ENCODE peak calls at places on chromosomes 1 and 21, in ten cellular contexts. E is fibroblast of lung; U is astrocyte; B is cardiac muscle cell; N is ovary; V is mammary epithelial cell; F is heart left ventricle; C is CD8-positive, alpha-beta T cell; P is PC-3; T is transverse colon. M is an unnamed sample.
A peak's percentile ranks its signal among the peaks of the same experiment; 100 is the strongest.

GRCh38 chr1:153888518-153888917 is 34.3 kb downstream of the GATAD2B start:
- DNase-seq in E (no peak), U (no peak), B (peak; percentile 52), N (no peak), V (no peak), F (no peak), C (no peak), P (no peak), T (no peak), M (no peak)

GRCh38 chr1:189253601-189254350 is 1223.9 kb downstream of the BRINP3 start:
- DNase-seq in E (no peak), U (no peak), B (no peak), N (no peak), V (no peak), F (no peak), C (no peak), P (no peak), T (no peak), M (no peak)

GRCh38 chr21:33801424-33802405 is 113.9 kb downstream of the ATP5PO start:
- DNase-seq in E (peak; percentile 63), U (peak; percentile 51), B (no peak), N (no peak), V (peak; percentile 96), F (no peak), C (no peak), P (peak; percentile 98), T (no peak), M (no peak)

GRCh38 chr1:204304067-204304466 is 55.7 kb downstream of the PLEKHA6 start:
- DNase-seq in E (no peak), U (no peak), B (peak; percentile 40), N (no peak), V (no peak), F (no peak), C (no peak), P (peak; percentile 75), T (no peak), M (no peak)

GRCh38 chr1:160097196-160097910 is 1.1 kb downstream of the IGSF8 start:
- DNase-seq in E (no peak), U (no peak), B (no peak), N (no peak), V (no peak), F (no peak), C (no peak), P (no peak), T (no peak), M (peak; percentile 46)

GRCh38 chr1:202462342-202463076 is 114.0 kb downstream of the PPP1R12B start:
- DNase-seq in E (no peak), U (no peak), B (no peak), N (no peak), V (no peak), F (no peak), C (no peak), P (no peak), T (peak; percentile 16), M (no peak)

GRCh38 chr1:21174638-21175323 is 1.9 kb downstream of the EIF4G3 start:
- DNase-seq in E (peak; percentile 83), U (peak; percentile 83), B (peak; percentile 87), N (no peak), V (peak; percentile 57), F (no peak), C (no peak), P (peak; percentile 27), T (no peak), M (no peak)

GRCh38 chr1:15034656-15035055 is 118.9 kb upstream of the TMEM51 start:
- DNase-seq in E (no peak), U (no peak), B (no peak), N (no peak), V (no peak), F (no peak), C (no peak), P (no peak), T (no peak), M (no peak)

GRCh38 chr1:197559244-197559643 is 216.0 kb downstream of the DENND1B start:
- DNase-seq in E (no peak), U (no peak), B (no peak), N (no peak), V (no peak), F (no peak), C (no peak), P (no peak), T (no peak), M (no peak)

GRCh38 chr1:14760780-14761179 is 162.3 kb downstream of the KAZN start:
- DNase-seq in E (no peak), U (no peak), B (no peak), N (no peak), V (no peak), F (no peak), C (no peak), P (no peak), T (no peak), M (no peak)

GRCh38 chr1:30683699-30684098 is 39.7 kb downstream of the MATN1 start:
- DNase-seq in E (no peak), U (no peak), B (no peak), N (no peak), V (no peak), F (peak; percentile 11), C (no peak), P (no peak), T (no peak), M (no peak)
- H3K27me3 ChIP-seq in E (peaks cover 23% of the 10 kb centered on the region), U (peaks cover 50% of the 10 kb centered on the region), B (no peaks in the 10 kb centered on the region), N (no peaks in the 10 kb centered on the region), V (no peaks in the 10 kb centered on the region), F (peaks cover 19% of the 10 kb centered on the region), C (no peaks in the 10 kb centered on the region), P (peaks cover 42% of the 10 kb centered on the region), T (peaks cover 48% of the 10 kb centered on the region), M (peaks cover 12% of the 10 kb centered on the region)

GRCh38 chr1:2856821-2857290 is 55.4 kb upstream of the TTC34 start:
- DNase-seq in E (no peak), U (no peak), B (no peak), N (no peak), V (no peak), F (peak; percentile 54), C (no peak), P (no peak), T (no peak), M (no peak)
- H3K9me3 ChIP-seq in E (no peaks in the 10 kb centered on the region), U (peaks cover 3% of the 10 kb centered on the region), B (no peaks in the 10 kb centered on the region), N (no peaks in the 10 kb centered on the region), V (peaks cover 56% of the 10 kb centered on the region), F (no peaks in the 10 kb centered on the region), C (no peaks in the 10 kb centered on the region), P (no peaks in the 10 kb centered on the region), T (no peaks in the 10 kb centered on the region), M (no peaks in the 10 kb centered on the region)

GRCh38 chr1:63821650-63822049 is 47.8 kb downstream of the ROR1 start:
- DNase-seq in E (peak; percentile 88), U (peak; percentile 85), B (peak; percentile 75), N (no peak), V (peak; percentile 53), F (no peak), C (no peak), P (peak; percentile 64), T (no peak), M (no peak)

GRCh38 chr1:63825111-63825510 is 51.3 kb downstream of the ROR1 start:
- DNase-seq in E (no peak), U (no peak), B (no peak), N (no peak), V (no peak), F (no peak), C (no peak), P (no peak), T (no peak), M (no peak)

GRCh38 chr1:63822540-63822939 is 48.7 kb downstream of the ROR1 start:
- DNase-seq in E (no peak), U (no peak), B (no peak), N (no peak), V (no peak), F (no peak), C (no peak), P (no peak), T (no peak), M (no peak)

GRCh38 chr1:63827411-63828321 is 53.8 kb downstream of the ROR1 start:
- DNase-seq in E (peak; percentile 87), U (peak; percentile 82), B (peak; percentile 46), N (no peak), V (no peak), F (no peak), C (no peak), P (no peak), T (no peak), M (no peak)

DNA sequence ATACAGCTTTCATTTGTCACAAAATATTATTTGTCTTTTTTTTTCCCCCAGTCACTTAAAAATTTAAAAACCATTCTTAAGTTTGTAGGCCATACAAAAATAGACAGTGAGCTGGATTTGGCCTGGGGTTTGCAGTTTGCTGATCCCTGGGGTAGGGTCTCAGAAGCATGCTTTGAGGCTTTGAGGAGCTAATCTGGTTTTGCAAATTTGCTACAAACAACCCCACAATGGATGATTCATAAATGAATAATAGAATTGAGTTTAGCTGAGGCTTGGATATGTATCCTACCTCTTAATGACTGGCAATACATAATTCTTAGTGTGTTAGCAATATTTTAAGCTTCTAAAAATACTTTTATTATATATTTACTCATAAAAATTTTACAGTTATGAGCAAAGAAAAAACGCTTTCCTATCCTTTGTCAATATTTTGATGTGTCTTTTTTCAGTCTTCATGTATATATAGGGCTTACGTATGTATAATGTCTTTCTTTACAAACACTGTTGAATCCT is 50.6 kb downstream of the ROR1 start:
- DNase-seq in E (no peak), U (no peak), B (no peak), N (no peak), V (no peak), F (no peak), C (no peak), P (peak; percentile 65), T (no peak), M (no peak)
- H3K4me1 ChIP-seq in E (peaks cover 6% of the 10 kb centered on the region), U (peaks cover 22% of the 10 kb centered on the region), B (peaks cover 12% of the 10 kb centered on the region), N (peaks cover 6% of the 10 kb centered on the region), V (peaks cover 19% of the 10 kb centered on the region), F (peaks cover 24% of the 10 kb centered on the region), C (no peaks in the 10 kb centered on the region), P (peaks cover 27% of the 10 kb centered on the region), T (peaks cover 6% of the 10 kb centered on the region), M (no peaks in the 10 kb centered on the region)

DNA sequence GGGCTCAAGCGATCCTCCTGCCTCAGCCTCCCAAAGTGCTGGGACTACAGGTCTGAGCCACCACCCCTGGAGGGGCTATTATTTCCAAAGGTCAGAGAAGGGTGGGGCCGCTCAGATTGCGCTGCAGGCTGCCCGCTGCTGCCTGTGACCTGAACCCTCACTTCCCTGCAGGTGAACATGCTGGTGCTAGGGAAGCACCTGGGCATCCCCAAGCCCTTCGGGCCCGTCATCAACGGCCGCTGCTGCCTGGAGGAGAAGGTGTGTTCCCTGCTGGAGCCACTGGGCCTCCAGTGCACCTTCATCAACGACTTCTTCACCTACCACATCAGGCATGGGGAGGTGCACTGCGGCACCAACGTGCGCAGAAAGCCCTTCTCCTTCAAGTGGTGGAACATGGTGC is 8.6 kb upstream of the PADI6 start:
- DNase-seq in E (no peak), U (no peak), B (no peak), N (no peak), V (no peak), F (no peak), C (no peak), P (no peak), T (no peak), M (no peak)
- H3K27me3 ChIP-seq in E (no peaks in the 10 kb centered on the region), U (no peaks in the 10 kb centered on the region), B (no peaks in the 10 kb centered on the region), N (no peaks in the 10 kb centered on the region), V (no peaks in the 10 kb centered on the region), F (no peaks in the 10 kb centered on the region), C (no peaks in the 10 kb centered on the region), P (no peaks in the 10 kb centered on the region), T (peaks cover 14% of the 10 kb centered on the region), M (no peaks in the 10 kb centered on the region)

DNA sequence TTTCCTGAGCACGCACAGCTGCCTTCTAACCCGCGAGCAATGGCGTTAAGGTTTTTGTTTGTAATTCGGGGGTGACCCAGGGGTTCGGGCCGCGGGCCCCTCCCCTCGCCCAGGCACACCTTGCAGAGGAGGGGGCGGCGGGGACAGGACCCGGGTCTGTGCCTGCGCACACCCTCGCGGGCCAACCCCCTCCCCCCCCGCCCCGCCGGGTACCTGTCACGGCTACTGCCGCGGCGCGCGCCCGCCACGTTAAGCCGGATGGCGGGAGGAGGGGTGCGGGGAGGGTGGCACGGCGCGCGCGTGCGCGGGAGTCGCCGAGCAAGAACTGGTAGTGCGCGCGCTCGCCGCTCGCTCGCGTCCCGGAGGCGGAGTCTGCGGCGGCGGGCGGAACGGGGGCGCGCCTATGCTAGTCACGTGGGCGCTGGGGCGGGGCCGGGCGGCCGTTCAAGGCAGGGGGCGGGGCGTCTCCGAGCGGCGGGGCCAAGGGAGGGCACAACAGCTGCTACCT is at the start of gene TPTE:
- DNase-seq in E (no peak), U (no peak), B (no peak), N (no peak), V (no peak), F (peak; percentile 64), C (no peak), P (no peak), T (no peak), M (no peak)
- H3K9me3 ChIP-seq in E (no peaks in the 10 kb centered on the region), U (peaks cover 9% of the 10 kb centered on the region), B (peaks cover 18% of the 10 kb centered on the region), N (peaks cover 8% of the 10 kb centered on the region), V (peaks cover 38% of the 10 kb centered on the region), F (peaks cover 5% of the 10 kb centered on the region), C (no peaks in the 10 kb centered on the region), P (peaks cover 16% of the 10 kb centered on the region), T (peaks cover 52% of the 10 kb centered on the region), M (no peaks in the 10 kb centered on the region)

M was measured in CD8-positive, alpha-beta memory T cell.